ENCODE peak calls at places on chromosome 7, in eight cellular contexts. M is kidney epithelial cell, I is psoas muscle, N is glutamatergic neuron, H is PC-9, G is dorsolateral prefrontal cortex, V is colonic mucosa, O is AG04450. C is an unnamed sample.

GRCh38 chr7:1883834-1884582 is 213.9 kb downstream of the ELFN1 start:
- DNase-seq in M (no peak), I (peak), N (peak), H (peak), G (no peak), V (no peak), O (no peak), C (no peak)

GRCh38 chr7:79787623-79788022 is 334.2 kb upstream of the MAGI2 start:
- DNase-seq in M (no peak), I (no peak), N (no peak), H (no peak), G (no peak), V (no peak), O (no peak), C (no peak)

GRCh38 chr7:114759347-114760062 is 162.4 kb upstream of the MDFIC start:
- DNase-seq in M (no peak), I (no peak), N (no peak), H (no peak), G (no peak), V (peak), O (no peak), C (no peak)

GRCh38 chr7:106947244-106947728 is 82.2 kb downstream of the PIK3CG start:
- DNase-seq in M (peak), I (no peak), N (peak), H (peak), G (no peak), V (peak), O (peak), C (no peak)

GRCh38 chr7:22625251-22625650 is 101.7 kb upstream of the IL6 start:
- DNase-seq in M (no peak), I (no peak), N (no peak), H (no peak), G (no peak), V (no peak), O (no peak), C (no peak)

GRCh38 chr7:81004098-81004497 is 85.2 kb upstream of the SEMA3C start:
- DNase-seq in M (peak), I (no peak), N (no peak), H (no peak), G (no peak), V (no peak), O (no peak), C (no peak)

GRCh38 chr7:30968294-30968693 is 4.5 kb downstream of the GHRHR start:
- DNase-seq in M (no peak), I (no peak), N (no peak), H (no peak), G (no peak), V (no peak), O (no peak), C (no peak)

GRCh38 chr7:69994907-69995542 is 396.8 kb downstream of the AUTS2 start:
- DNase-seq in M (no peak), I (no peak), N (no peak), H (no peak), G (no peak), V (no peak), O (no peak), C (no peak)

GRCh38 chr7:15041226-15041625 is 138.7 kb upstream of the DGKB start:
- DNase-seq in M (no peak), I (no peak), N (no peak), H (no peak), G (no peak), V (no peak), O (peak), C (no peak)

GRCh38 chr7:103573479-103574058 is 127.6 kb upstream of the SLC26A5 start:
- DNase-seq in M (peak), I (no peak), N (no peak), H (no peak), G (no peak), V (no peak), O (no peak), C (no peak)

GRCh38 chr7:139523199-139523941 is at the start of gene CLEC2L:
- DNase-seq in M (no peak), I (no peak), N (peak), H (no peak), G (no peak), V (no peak), O (no peak), C (no peak)

GRCh38 chr7:155002411-155003214 is at the start of gene PAXIP1:
- DNase-seq in M (no peak), I (peak), N (peak), H (peak), G (peak), V (no peak), O (no peak), C (peak)

GRCh38 chr7:27080844-27081423 is 14.9 kb downstream of the HOXA1 start:
- DNase-seq in M (no peak), I (no peak), N (no peak), H (peak), G (no peak), V (no peak), O (no peak), C (no peak)

GRCh38 chr7:151803841-151804240 is 73.1 kb downstream of the PRKAG2 start:
- DNase-seq in M (no peak), I (no peak), N (no peak), H (no peak), G (no peak), V (no peak), O (no peak), C (no peak)

GRCh38 chr7:66907731-66908130 is 13.3 kb upstream of the TMEM248 start:
- DNase-seq in M (no peak), I (no peak), N (no peak), H (no peak), G (no peak), V (no peak), O (no peak), C (no peak)

GRCh38 chr7:148669907-148670306 is 28.8 kb upstream of the CUL1 start:
- DNase-seq in M (no peak), I (no peak), N (no peak), H (no peak), G (no peak), V (no peak), O (no peak), C (no peak)

GRCh38 chr7:21898265-21898930 is 47.3 kb downstream of the CDCA7L start:
- DNase-seq in M (no peak), I (no peak), N (no peak), H (no peak), G (no peak), V (no peak), O (no peak), C (no peak)

GRCh38 chr7:28732037-28732869 is 225.9 kb downstream of the TRIL start:
- DNase-seq in M (no peak), I (no peak), N (no peak), H (peak), G (no peak), V (no peak), O (peak), C (no peak)

GRCh38 chr7:149715476-149715875 is 57.9 kb downstream of the ZNF467 start:
- DNase-seq in M (no peak), I (no peak), N (no peak), H (no peak), G (no peak), V (no peak), O (no peak), C (no peak)

GRCh38 chr7:147485660-147486210 is 1104.8 kb upstream of the C7orf33 start:
- DNase-seq in M (no peak), I (no peak), N (no peak), H (no peak), G (no peak), V (no peak), O (no peak), C (no peak)

GRCh38 chr7:130921391-130922180 is 187.6 kb upstream of the KLF14 start:
- DNase-seq in M (peak), I (peak), N (no peak), H (no peak), G (peak), V (peak), O (peak), C (no peak)

GRCh38 chr7:5780801-5781496 is 514 bp downstream of the RNF216 start:
- DNase-seq in M (no peak), I (peak), N (peak), H (peak), G (peak), V (peak), O (no peak), C (no peak)

GRCh38 chr7:80199072-80199471 is 64.4 kb downstream of the GNAI1 start:
- DNase-seq in M (no peak), I (no peak), N (no peak), H (no peak), G (no peak), V (no peak), O (no peak), C (no peak)

GRCh38 chr7:52273685-52274610 is 761.5 kb upstream of the POM121L12 start:
- DNase-seq in M (no peak), I (peak), N (no peak), H (no peak), G (no peak), V (no peak), O (no peak), C (no peak)

GRCh38 chr7:76515999-76516443 is 5.7 kb downstream of the UPK3B start:
- DNase-seq in M (no peak), I (no peak), N (peak), H (peak), G (no peak), V (peak), O (no peak), C (no peak)

GRCh38 chr7:94883676-94884075 is 23.7 kb upstream of the PPP1R9A start:
- DNase-seq in M (no peak), I (no peak), N (no peak), H (no peak), G (no peak), V (no peak), O (no peak), C (no peak)

GRCh38 chr7:104627516-104627915 is 299.1 kb downstream of the LHFPL3 start:
- DNase-seq in M (no peak), I (no peak), N (no peak), H (peak), G (no peak), V (no peak), O (no peak), C (no peak)

GRCh38 chr7:103547451-103548284 is 101.7 kb upstream of the SLC26A5 start:
- DNase-seq in M (no peak), I (no peak), N (no peak), H (no peak), G (no peak), V (no peak), O (no peak), C (no peak)

GRCh38 chr7:40659231-40659630 is 524.4 kb downstream of the SUGCT start:
- DNase-seq in M (no peak), I (no peak), N (no peak), H (no peak), G (no peak), V (no peak), O (no peak), C (no peak)

GRCh38 chr7:30705008-30705407 is 22.8 kb upstream of the CRHR2 start:
- DNase-seq in M (no peak), I (no peak), N (no peak), H (peak), G (no peak), V (no peak), O (no peak), C (no peak)

GRCh38 chr7:36192050-36192824 is 39.2 kb downstream of the EEPD1 start:
- DNase-seq in M (no peak), I (no peak), N (no peak), H (no peak), G (no peak), V (no peak), O (peak), C (no peak)
- TF ChIP-seq CTCF in M (no peak), I (no peak), N (no peak), H (no peak), G (no peak), V (no peak), O (peak), C (no peak)

GRCh38 chr7:43077285-43077684 is 35.2 kb upstream of the HECW1 start:
- DNase-seq in M (no peak), I (no peak), N (no peak), H (no peak), G (no peak), V (no peak), O (no peak), C (no peak)

GRCh38 chr7:43076189-43076605 is 36.2 kb upstream of the HECW1 start:
- DNase-seq in M (no peak), I (no peak), N (no peak), H (no peak), G (no peak), V (no peak), O (no peak), C (no peak)

GRCh38 chr7:43072530-43072929 is 39.9 kb upstream of the HECW1 start:
- DNase-seq in M (no peak), I (no peak), N (no peak), H (no peak), G (no peak), V (no peak), O (no peak), C (no peak)

GRCh38 chr7:43076606-43077005 is 35.8 kb upstream of the HECW1 start:
- DNase-seq in M (no peak), I (no peak), N (no peak), H (no peak), G (no peak), V (no peak), O (no peak), C (no peak)

DNA sequence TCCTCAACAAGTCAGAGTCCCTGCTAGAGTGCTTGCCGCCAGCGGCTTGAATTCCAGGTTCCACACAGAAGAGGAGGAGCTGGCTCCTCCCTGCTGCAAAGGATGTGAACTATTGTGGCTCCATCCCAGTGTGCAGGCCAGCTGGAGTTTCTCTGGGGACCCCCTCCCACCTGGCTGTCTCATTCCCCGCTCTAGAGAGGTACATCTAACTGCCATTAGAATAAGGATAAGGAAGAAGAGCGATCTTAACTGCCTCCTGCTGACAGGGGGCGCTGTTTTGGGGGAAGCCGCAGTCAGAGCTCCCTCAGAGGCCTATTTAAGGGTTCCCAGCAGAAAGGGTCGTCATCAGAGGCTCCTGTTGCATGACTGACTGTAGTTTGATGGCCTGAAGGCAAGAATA is 40.8 kb upstream of the HECW1 start:
- DNase-seq in M (no peak), I (no peak), N (peak), H (no peak), G (no peak), V (no peak), O (no peak), C (no peak)
- TF ChIP-seq CTCF in M (peak), I (no peak), N (peak), H (peak), G (no peak), V (no peak), O (peak), C (no peak)

GRCh38 chr7:78562191-78562590 is 763.6 kb downstream of the PHTF2 start:
- DNase-seq in M (no peak), I (no peak), N (no peak), H (no peak), G (no peak), V (no peak), O (no peak), C (no peak)
- TF ChIP-seq CTCF in M (no peak), I (no peak), N (no peak), H (no peak), G (no peak), V (no peak), O (no peak), C (no peak)

GRCh38 chr7:142377567-142377966 is 119.7 kb upstream of the PRSS58 start:
- DNase-seq in M (no peak), I (no peak), N (no peak), H (no peak), G (no peak), V (no peak), O (no peak), C (no peak)

GRCh38 chr7:142372727-142373126 is 114.9 kb upstream of the PRSS58 start:
- DNase-seq in M (no peak), I (peak), N (no peak), H (no peak), G (no peak), V (no peak), O (no peak), C (no peak)

GRCh38 chr7:142379445-142379844 is 121.6 kb upstream of the PRSS58 start:
- DNase-seq in M (no peak), I (no peak), N (peak), H (no peak), G (no peak), V (no peak), O (no peak), C (no peak)

GRCh38 chr7:142376356-142376997 is 118.6 kb upstream of the PRSS58 start:
- DNase-seq in M (no peak), I (no peak), N (no peak), H (no peak), G (no peak), V (no peak), O (no peak), C (no peak)

DNA sequence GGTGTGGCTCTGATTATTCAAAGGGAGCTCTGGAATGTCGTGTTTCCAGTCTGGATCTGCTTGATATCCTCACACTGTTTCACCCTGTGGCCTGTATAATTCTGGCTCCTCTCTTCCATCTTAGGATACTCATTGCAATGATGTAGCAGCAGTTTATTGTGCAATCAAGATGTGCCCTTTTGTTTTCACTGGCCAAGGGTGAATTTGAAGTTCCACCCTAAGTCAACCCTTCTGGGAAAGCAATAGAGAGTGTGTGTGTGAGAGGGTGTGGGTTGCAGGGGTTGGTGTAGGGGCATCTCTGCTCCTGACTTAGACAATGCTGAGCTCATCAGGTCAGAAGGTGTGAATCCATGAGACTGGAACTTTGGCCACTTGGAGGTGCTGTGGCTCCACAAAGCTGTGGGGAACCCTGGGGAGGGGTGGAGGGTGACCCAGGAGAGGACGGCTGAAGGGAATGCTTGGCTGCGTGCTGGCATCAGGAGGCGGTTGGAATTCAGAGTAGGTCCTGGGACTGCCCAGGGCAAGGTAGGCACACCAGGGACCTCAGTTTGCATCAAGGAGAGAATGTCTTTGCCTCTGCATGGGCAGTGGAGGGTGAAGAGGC is 118.0 kb upstream of the PRSS58 start:
- DNase-seq in M (peak), I (peak), N (peak), H (peak), G (no peak), V (no peak), O (no peak), C (no peak)
- TF ChIP-seq CTCF in M (peak), I (peak), N (peak), H (peak), G (peak), V (no peak), O (no peak), C (no peak)

GRCh38 chr7:101900103-101900502 is 82.7 kb downstream of the CUX1 start:
- DNase-seq in M (no peak), I (peak), N (no peak), H (no peak), G (peak), V (no peak), O (no peak), C (no peak)
- TF ChIP-seq CTCF in M (no peak), I (peak), N (no peak), H (no peak), G (no peak), V (no peak), O (no peak), C (no peak)

DNA sequence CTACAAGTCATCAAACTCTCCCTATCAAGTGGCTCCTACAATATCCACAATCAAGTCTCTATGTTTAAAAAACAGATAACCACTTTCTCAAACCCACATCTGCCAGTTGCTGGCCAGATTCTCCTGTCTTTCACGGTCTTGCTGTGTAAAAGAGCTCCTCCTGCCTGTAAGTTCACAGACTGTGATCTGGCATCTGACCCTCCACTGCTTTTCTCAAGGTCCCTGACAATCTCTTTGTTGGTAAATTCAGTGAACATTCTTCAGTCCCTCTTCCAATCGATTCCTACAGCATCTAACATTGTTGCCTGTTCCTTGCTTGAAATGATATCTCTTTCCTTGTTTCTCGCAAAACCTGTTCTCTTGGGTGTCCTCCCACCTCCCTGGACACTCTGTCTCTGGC is 18.5 kb upstream of the LMOD2 start:
- DNase-seq in M (no peak), I (no peak), N (no peak), H (no peak), G (no peak), V (no peak), O (no peak), C (no peak)
- TF ChIP-seq CTCF in M (no peak), I (peak), N (no peak), H (no peak), G (no peak), V (no peak), O (no peak), C (no peak)

DNA sequence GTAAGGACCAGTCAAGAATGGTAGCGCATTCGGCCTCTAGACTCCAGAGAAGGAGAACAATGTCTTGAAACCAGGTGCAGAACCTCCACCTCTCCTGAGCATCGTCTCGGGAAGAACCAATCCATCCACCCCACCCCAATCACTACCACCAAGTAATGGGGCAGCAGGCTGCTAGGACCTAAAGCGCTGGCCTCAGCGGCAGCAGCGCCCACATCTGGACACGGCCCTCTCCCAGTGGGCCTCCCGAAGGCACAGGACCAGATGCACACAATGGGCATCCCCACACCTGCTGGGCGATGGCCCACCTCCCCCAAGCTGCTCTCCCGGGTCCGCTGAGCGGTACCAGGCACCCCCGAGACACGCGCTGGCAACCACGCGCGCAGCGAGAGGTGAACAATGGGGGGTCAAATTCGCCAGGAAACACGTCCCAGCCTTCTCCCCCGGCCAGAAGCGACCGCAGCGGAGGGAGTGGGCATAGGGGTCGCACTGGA is 631 bp downstream of the CTTNBP2 start:
- DNase-seq in M (no peak), I (peak), N (peak), H (no peak), G (peak), V (peak), O (no peak), C (no peak)
- TF ChIP-seq CTCF in M (peak), I (no peak), N (no peak), H (no peak), G (peak), V (no peak), O (peak), C (no peak)

DNA sequence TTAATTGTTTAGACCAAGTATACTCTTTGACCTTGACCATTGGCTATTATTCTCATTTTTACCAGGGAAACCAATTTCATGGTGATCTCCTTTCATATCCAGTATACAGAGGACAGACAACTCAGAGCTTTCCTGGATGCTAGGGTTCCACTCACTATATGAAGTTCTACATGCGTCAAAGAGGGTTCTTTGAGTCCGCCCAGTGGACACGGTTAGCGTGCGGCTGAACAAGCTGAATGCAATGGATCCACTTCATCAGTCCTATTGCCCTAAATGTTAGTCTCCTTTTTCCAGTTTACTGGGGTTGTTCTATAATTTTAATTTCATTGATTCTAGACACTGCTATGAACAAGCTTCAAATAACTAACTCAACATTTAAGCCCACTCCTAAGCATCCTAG is 162.4 kb upstream of the PCLO start:
- DNase-seq in M (no peak), I (no peak), N (no peak), H (no peak), G (no peak), V (no peak), O (no peak), C (no peak)
- TF ChIP-seq CTCF in M (no peak), I (no peak), N (no peak), H (no peak), G (no peak), V (no peak), O (no peak), C (no peak)